ENCODE peak calls at places on chromosomes 11 and 22, in eight cellular contexts. One of them, this sample, is unnamed.

GRCh38 chr11:72023335-72023734 is 24.6 kb downstream of the IL18BP start:
- DNase-seq in fibroblast of lung: no peak
- DNase-seq in NCI-H774: no peak
- DNase-seq in A549: no peak
- DNase-seq in NCI-H2107: no peak
- DNase-seq in AG08395: no peak
- DNase-seq in cardiac muscle cell: no peak
- DNase-seq in EL: no peak
- DNase-seq in this sample: no peak

GRCh38 chr11:34651551-34651950 is 30.7 kb downstream of the EHF start:
- DNase-seq in NCI-H774: no peak
- DNase-seq in fibroblast of lung: no peak
- DNase-seq in cardiac muscle cell: peak
- DNase-seq in A549: no peak
- DNase-seq in AG08395: no peak
- DNase-seq in NCI-H2107: no peak
- DNase-seq in EL: no peak
- DNase-seq in this sample: no peak

GRCh38 chr11:294795-295194 is 4.5 kb downstream of the IFITM5 start:
- DNase-seq in AG08395: no peak
- DNase-seq in cardiac muscle cell: no peak
- DNase-seq in fibroblast of lung: no peak
- DNase-seq in A549: no peak
- DNase-seq in NCI-H774: no peak
- DNase-seq in NCI-H2107: no peak
- DNase-seq in EL: no peak
- DNase-seq in this sample: no peak

GRCh38 chr22:23146842-23147205 is 1.5 kb downstream of the RAB36 start:
- DNase-seq in EL: peak
- DNase-seq in fibroblast of lung: no peak
- DNase-seq in AG08395: no peak
- DNase-seq in NCI-H774: no peak
- DNase-seq in NCI-H2107: no peak
- DNase-seq in A549: no peak
- DNase-seq in cardiac muscle cell: peak
- DNase-seq in this sample: peak

GRCh38 chr22:20206709-20207215 is 55.9 kb upstream of the CCDC188 start:
- DNase-seq in A549: peak
- DNase-seq in fibroblast of lung: peak
- DNase-seq in AG08395: peak
- DNase-seq in NCI-H774: no peak
- DNase-seq in NCI-H2107: no peak
- DNase-seq in cardiac muscle cell: peak
- DNase-seq in EL: peak
- DNase-seq in this sample: peak

GRCh38 chr11:5712507-5712906 is 22.9 kb downstream of the TRIM22 start:
- DNase-seq in A549: peak
- DNase-seq in cardiac muscle cell: peak
- DNase-seq in fibroblast of lung: peak
- DNase-seq in NCI-H774: no peak
- DNase-seq in NCI-H2107: no peak
- DNase-seq in EL: no peak
- DNase-seq in AG08395: no peak
- DNase-seq in this sample: peak

GRCh38 chr11:81673001-81673400 is 1060.7 kb downstream of the FAM181B start:
- DNase-seq in NCI-H2107: no peak
- DNase-seq in AG08395: no peak
- DNase-seq in fibroblast of lung: peak
- DNase-seq in cardiac muscle cell: peak
- DNase-seq in A549: no peak
- DNase-seq in NCI-H774: no peak
- DNase-seq in EL: no peak
- DNase-seq in this sample: no peak

GRCh38 chr11:70741085-70741484 is 342.8 kb downstream of the CTTN start:
- DNase-seq in A549: no peak
- DNase-seq in cardiac muscle cell: no peak
- DNase-seq in AG08395: no peak
- DNase-seq in fibroblast of lung: no peak
- DNase-seq in NCI-H774: no peak
- DNase-seq in EL: no peak
- DNase-seq in NCI-H2107: no peak
- DNase-seq in this sample: no peak

GRCh38 chr11:116601734-116602636 is 170.8 kb downstream of the BUD13 start:
- DNase-seq in EL: no peak
- DNase-seq in A549: no peak
- DNase-seq in AG08395: no peak
- DNase-seq in cardiac muscle cell: peak
- DNase-seq in NCI-H2107: no peak
- DNase-seq in fibroblast of lung: no peak
- DNase-seq in NCI-H774: no peak
- DNase-seq in this sample: peak

GRCh38 chr22:46007003-46007847 is 30.3 kb upstream of the WNT7B start:
- DNase-seq in EL: peak
- DNase-seq in fibroblast of lung: peak
- DNase-seq in A549: peak
- DNase-seq in cardiac muscle cell: peak
- DNase-seq in NCI-H774: peak
- DNase-seq in NCI-H2107: no peak
- DNase-seq in AG08395: peak
- DNase-seq in this sample: peak

GRCh38 chr11:119056397-119056999 is 507 bp downstream of the HYOU1 start:
- DNase-seq in AG08395: peak
- DNase-seq in A549: no peak
- DNase-seq in NCI-H2107: no peak
- DNase-seq in NCI-H774: peak
- DNase-seq in cardiac muscle cell: peak
- DNase-seq in fibroblast of lung: no peak
- DNase-seq in EL: no peak
- DNase-seq in this sample: peak

GRCh38 chr11:13052130-13052541 is 43.0 kb downstream of the RASSF10 start:
- DNase-seq in NCI-H2107: no peak
- DNase-seq in A549: no peak
- DNase-seq in NCI-H774: no peak
- DNase-seq in AG08395: no peak
- DNase-seq in cardiac muscle cell: no peak
- DNase-seq in EL: no peak
- DNase-seq in fibroblast of lung: no peak
- DNase-seq in this sample: no peak

GRCh38 chr22:32720924-32721323 is 80.6 kb upstream of the TIMP3 start:
- DNase-seq in fibroblast of lung: peak
- DNase-seq in cardiac muscle cell: peak
- DNase-seq in NCI-H2107: no peak
- DNase-seq in AG08395: no peak
- DNase-seq in EL: peak
- DNase-seq in NCI-H774: no peak
- DNase-seq in A549: no peak
- DNase-seq in this sample: peak

GRCh38 chr22:50188356-50188755 is 2.6 kb downstream of the TRABD start:
- DNase-seq in NCI-H774: no peak
- DNase-seq in A549: no peak
- DNase-seq in EL: no peak
- DNase-seq in NCI-H2107: no peak
- DNase-seq in AG08395: no peak
- DNase-seq in cardiac muscle cell: no peak
- DNase-seq in fibroblast of lung: no peak
- DNase-seq in this sample: no peak

GRCh38 chr11:36333897-36334296 is 37.8 kb downstream of the PRR5L start:
- DNase-seq in NCI-H774: no peak
- DNase-seq in AG08395: peak
- DNase-seq in fibroblast of lung: peak
- DNase-seq in A549: peak
- DNase-seq in EL: peak
- DNase-seq in cardiac muscle cell: peak
- DNase-seq in NCI-H2107: no peak
- DNase-seq in this sample: peak

GRCh38 chr11:124953753-124954624 is at the start of gene CCDC15:
- DNase-seq in A549: peak
- DNase-seq in NCI-H2107: peak
- DNase-seq in AG08395: peak
- DNase-seq in NCI-H774: peak
- DNase-seq in fibroblast of lung: peak
- DNase-seq in EL: peak
- DNase-seq in cardiac muscle cell: peak
- DNase-seq in this sample: peak

GRCh38 chr11:34345012-34345804 is 12.6 kb downstream of the ABTB2 start:
- DNase-seq in fibroblast of lung: peak
- DNase-seq in A549: peak
- DNase-seq in NCI-H774: peak
- DNase-seq in AG08395: peak
- DNase-seq in EL: peak
- DNase-seq in NCI-H2107: no peak
- DNase-seq in cardiac muscle cell: peak
- DNase-seq in this sample: peak

GRCh38 chr11:33617672-33618362 is 82.8 kb downstream of the C11orf91 start:
- DNase-seq in fibroblast of lung: no peak
- DNase-seq in NCI-H774: no peak
- DNase-seq in cardiac muscle cell: no peak
- DNase-seq in EL: no peak
- DNase-seq in A549: no peak
- DNase-seq in AG08395: no peak
- DNase-seq in NCI-H2107: no peak
- DNase-seq in this sample: no peak

GRCh38 chr11:128552783-128553661 is 34.3 kb downstream of the ETS1 start:
- DNase-seq in NCI-H2107: no peak
- DNase-seq in AG08395: peak
- DNase-seq in EL: no peak
- DNase-seq in NCI-H774: no peak
- DNase-seq in fibroblast of lung: peak
- DNase-seq in A549: no peak
- DNase-seq in cardiac muscle cell: peak
- DNase-seq in this sample: no peak

GRCh38 chr22:26916236-26916635 is 258.8 kb downstream of the MIAT start:
- DNase-seq in cardiac muscle cell: no peak
- DNase-seq in EL: no peak
- DNase-seq in AG08395: no peak
- DNase-seq in A549: no peak
- DNase-seq in fibroblast of lung: no peak
- DNase-seq in NCI-H2107: no peak
- DNase-seq in NCI-H774: no peak
- DNase-seq in this sample: no peak

GRCh38 chr11:102280237-102280833 is 36.9 kb upstream of the BIRC3 start:
- DNase-seq in NCI-H774: no peak
- DNase-seq in A549: no peak
- DNase-seq in fibroblast of lung: no peak
- DNase-seq in AG08395: no peak
- DNase-seq in EL: no peak
- DNase-seq in NCI-H2107: no peak
- DNase-seq in cardiac muscle cell: no peak
- DNase-seq in this sample: no peak

GRCh38 chr22:27278986-27279385 is 522.6 kb downstream of the MN1 start:
- DNase-seq in EL: peak
- DNase-seq in cardiac muscle cell: no peak
- DNase-seq in NCI-H774: no peak
- DNase-seq in A549: no peak
- DNase-seq in fibroblast of lung: no peak
- DNase-seq in NCI-H2107: no peak
- DNase-seq in AG08395: no peak
- DNase-seq in this sample: peak

GRCh38 chr11:77035580-77035979 is 1.4 kb downstream of the B3GNT6 start:
- DNase-seq in cardiac muscle cell: no peak
- DNase-seq in EL: no peak
- DNase-seq in NCI-H774: no peak
- DNase-seq in fibroblast of lung: no peak
- DNase-seq in A549: peak
- DNase-seq in NCI-H2107: no peak
- DNase-seq in AG08395: no peak
- DNase-seq in this sample: no peak